ENCODE peak calls at places on chromosomes 1 and 21, in seven cellular contexts. P is heart right ventricle, R is BE2C, I is AG10803, W is astrocyte of the spinal cord, B is thoracic aorta, M is small intestine. J is an unnamed sample.

GRCh38 chr1:49036700-49037099 is 260.0 kb upstream of the BEND5 start:
- DNase-seq in R (no peak), M (no peak), I (no peak), P (no peak), B (no peak), W (no peak), J (no peak)

GRCh38 chr1:72845342-72845741 is 563.0 kb upstream of the NEGR1 start:
- DNase-seq in P (no peak), W (peak; percentile 28), M (no peak), R (no peak), I (peak; percentile 15), B (no peak), J (no peak)

GRCh38 chr1:4512622-4513021 is 141.8 kb upstream of the AJAP1 start:
- DNase-seq in I (no peak), M (no peak), R (no peak), B (no peak), W (no peak), P (no peak), J (no peak)

GRCh38 chr1:50529510-50529909 is 106.3 kb upstream of the DMRTA2 start:
- DNase-seq in M (peak; percentile 7), R (no peak), B (no peak), I (no peak), W (no peak), P (no peak), J (no peak)

GRCh38 chr1:25562101-25562927 is 18.9 kb downstream of the LDLRAP1 start:
- DNase-seq in P (no peak), B (no peak), R (no peak), W (no peak), M (peak; percentile 99), I (no peak), J (peak; percentile 28)

GRCh38 chr1:1125945-1126344 is 10.1 kb upstream of the C1orf159 start:
- DNase-seq in R (no peak), I (no peak), M (no peak), B (no peak), W (no peak), P (no peak), J (no peak)

GRCh38 chr21:19899645-19900044 is 1098.6 kb upstream of the NCAM2 start:
- DNase-seq in M (no peak), I (no peak), W (no peak), B (no peak), R (no peak), P (no peak), J (no peak)

GRCh38 chr1:34711469-34711868 is 43.4 kb upstream of the GJB5 start:
- DNase-seq in I (no peak), R (no peak), B (no peak), W (no peak), P (no peak), M (no peak), J (no peak)

GRCh38 chr1:1535298-1535988 is 5.0 kb downstream of the TMEM240 start:
- DNase-seq in M (no peak), B (no peak), W (no peak), I (no peak), R (no peak), P (no peak), J (no peak)

GRCh38 chr1:220527279-220528048 is 472 bp upstream of the MARK1 start:
- DNase-seq in R (no peak), W (peak; percentile 30), M (peak; percentile 15), B (no peak), P (peak; percentile 45), I (no peak), J (no peak)

GRCh38 chr1:29685387-29685786 is 449.1 kb downstream of the PTPRU start:
- DNase-seq in W (no peak), P (no peak), R (no peak), M (no peak), B (no peak), I (no peak), J (no peak)

GRCh38 chr1:235652364-235652763 is 2.8 kb upstream of the GNG4 start:
- DNase-seq in P (no peak), B (no peak), I (no peak), M (no peak), R (no peak), W (no peak), J (no peak)

GRCh38 chr1:20712210-20712577 is 5.6 kb downstream of the KIF17 start:
- DNase-seq in M (no peak), P (no peak), B (no peak), R (no peak), W (no peak), I (no peak), J (no peak)
- H3K4me3 ChIP-seq in M (no peak overlapping the region), P (no peak overlapping the region), B (no peak overlapping the region), R (no peak overlapping the region), W (no peak overlapping the region), I (no peak overlapping the region), J (no peak overlapping the region)

GRCh38 chr21:43331962-43332458 is 94.9 kb downstream of the SIK1 start:
- DNase-seq in W (peak; percentile 95), I (peak; percentile 43), B (no peak), M (no peak), P (peak; percentile 22), R (no peak), J (peak; percentile 18)

GRCh38 chr21:43331111-43331961 is 95.6 kb downstream of the SIK1 start:
- DNase-seq in R (no peak), B (no peak), W (no peak), P (no peak), I (no peak), M (no peak), J (no peak)

GRCh38 chr21:43332872-43333300 is 94.0 kb downstream of the SIK1 start:
- DNase-seq in R (no peak), W (peak; percentile 32), P (no peak), I (no peak), M (no peak), B (no peak), J (no peak)

GRCh38 chr21:43333301-43334062 is 93.4 kb downstream of the SIK1 start:
- DNase-seq in W (peak; percentile 84), P (peak; percentile 31), I (peak; percentile 94), B (no peak), R (no peak), M (no peak), J (no peak)

GRCh38 chr21:43332461-43332860 is 94.5 kb downstream of the SIK1 start:
- DNase-seq in R (no peak), P (no peak), B (no peak), W (no peak), M (no peak), I (no peak), J (no peak)
- H3K4me3 ChIP-seq in R (no peak overlapping the region), P (no peak overlapping the region), B (no peak overlapping the region), W (no peak overlapping the region), M (no peak overlapping the region), I (no peak overlapping the region), J (no peak overlapping the region)

GRCh38 chr1:151059342-151060240 is at the start of gene CDC42SE1:
- DNase-seq in R (peak; percentile 92), I (peak; percentile 73), W (peak; percentile 83), B (peak; percentile 30), P (peak; percentile 87), M (peak; percentile 80), J (peak; percentile 92)
- H3K4me3 ChIP-seq in R (peak within 1 kb of the TSS; percentile 87), I (peak within 1 kb of the TSS; percentile 95), W (peak within 1 kb of the TSS; percentile 86), B (peak within 1 kb of the TSS; percentile 100), P (peak within 1 kb of the TSS; percentile 67), M (peak within 1 kb of the TSS; percentile 74), J (peak within 1 kb of the TSS; percentile 93)

GRCh38 chr1:20184997-20185833 is 681 bp upstream of the UBXN10 start:
- DNase-seq in I (no peak), P (no peak), B (no peak), M (no peak), R (peak; percentile 8), W (no peak), J (no peak)
- H3K4me3 ChIP-seq in I (no peak overlapping the region), P (peak overlapping the region; percentile 33), B (peak overlapping the region; percentile 63), M (no peak overlapping the region), R (peak overlapping the region; percentile 26), W (no peak overlapping the region), J (no peak overlapping the region)

DNA sequence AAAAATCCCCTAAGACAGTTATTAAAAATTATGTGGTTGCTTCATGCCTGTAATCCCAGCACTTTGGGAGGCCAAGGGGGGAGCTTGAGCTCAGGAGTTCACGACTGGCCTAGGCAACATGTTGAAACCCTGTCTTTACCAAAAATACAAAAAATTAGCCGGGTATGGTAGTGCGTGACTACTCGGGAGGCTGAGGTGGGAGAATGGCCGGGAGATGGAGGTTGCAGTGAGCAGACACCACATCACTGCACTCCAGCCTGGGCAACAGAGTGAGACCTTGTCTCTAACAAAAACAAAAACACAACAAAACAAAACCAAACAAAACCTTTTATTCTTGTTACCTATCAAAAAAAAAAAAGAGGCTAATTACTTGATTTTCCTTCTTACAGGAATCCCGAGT is 2.1 kb downstream of the ELK4 start:
- DNase-seq in P (no peak), M (no peak), R (no peak), I (no peak), W (no peak), B (no peak), J (no peak)
- H3K4me3 ChIP-seq in P (no peak overlapping the region), M (no peak overlapping the region), R (no peak overlapping the region), I (no peak overlapping the region), W (peak overlapping the region; percentile 80), B (no peak overlapping the region), J (no peak overlapping the region)